ENCODE peak calls at places on chromosomes 1 and 21, in ten cellular contexts. I is neuronal stem cell; D is PC-9; N is heart right ventricle; X is IMR-90; U is upper lobe of right lung; H is CD8-positive, alpha-beta T cell; Z is neural progenitor cell; C is BJ; K is PC-3. O is an unnamed sample. For H3K36me3 and H3K27me3, the result is how much of the 10 kb centered on the place peaks cover.

GRCh38 chr1:52386458-52386857 is 17.8 kb downstream of the ORC1 start:
- DNase-seq in D (no peak), I (no peak), C (no peak), X (no peak), N (no peak), H (no peak), Z (no peak), K (no peak), U (no peak), O (no peak)

GRCh38 chr1:247448107-247448778 is 9.7 kb downstream of the OR2B11 start:
- DNase-seq in D (no peak), C (peak), X (peak), K (peak), U (peak), N (peak), H (no peak), Z (peak), I (peak), O (peak)

GRCh38 chr21:31564439-31564838 is 95.1 kb upstream of the SOD1 start:
- DNase-seq in U (no peak), D (no peak), C (no peak), Z (no peak), H (no peak), K (peak), N (no peak), X (no peak), I (no peak), O (no peak)

GRCh38 chr21:33739701-33740100 is 97.4 kb downstream of the ITSN1 start:
- DNase-seq in I (no peak), H (no peak), U (no peak), C (no peak), D (no peak), X (no peak), N (no peak), Z (no peak), K (no peak), O (no peak)

GRCh38 chr1:246794261-246795093 is 70.3 kb downstream of the SCCPDH start:
- DNase-seq in U (no peak), Z (peak), X (peak), C (no peak), N (no peak), K (peak), H (no peak), D (peak), I (no peak), O (peak)

GRCh38 chr1:111417755-111418154 is 9.8 kb downstream of the OVGP1 start:
- DNase-seq in K (peak), I (no peak), N (no peak), D (peak), C (no peak), U (no peak), Z (no peak), X (peak), H (no peak), O (peak)

GRCh38 chr1:107992341-107992740 is 27.4 kb upstream of the VAV3 start:
- DNase-seq in I (no peak), D (no peak), C (no peak), Z (no peak), N (no peak), K (no peak), U (no peak), H (no peak), X (no peak), O (no peak)

GRCh38 chr21:45536301-45537081 is 5.7 kb downstream of the SLC19A1 start:
- DNase-seq in X (no peak), C (no peak), N (no peak), H (no peak), Z (peak), I (no peak), K (no peak), U (peak), D (no peak), O (no peak)

GRCh38 chr1:15028117-15028516 is 125.4 kb upstream of the TMEM51 start:
- DNase-seq in H (no peak), C (peak), Z (peak), N (peak), X (peak), U (no peak), K (peak), D (peak), I (peak), O (no peak)

GRCh38 chr1:90780981-90781380 is 63.9 kb upstream of the BARHL2 start:
- DNase-seq in X (no peak), I (no peak), Z (no peak), H (no peak), N (no peak), U (no peak), D (no peak), C (no peak), K (no peak), O (no peak)

GRCh38 chr1:71916894-71917293 is 365.4 kb downstream of the NEGR1 start:
- DNase-seq in Z (no peak), C (no peak), I (no peak), K (peak), N (no peak), X (no peak), U (no peak), D (no peak), H (no peak), O (no peak)

GRCh38 chr1:177103005-177103404 is 61.5 kb downstream of the ASTN1 start:
- DNase-seq in K (no peak), I (no peak), X (no peak), U (no peak), N (no peak), C (no peak), H (no peak), Z (no peak), D (no peak), O (no peak)

GRCh38 chr1:116824631-116825399 is 70.6 kb downstream of the CD2 start:
- DNase-seq in C (no peak), Z (no peak), I (no peak), D (no peak), N (no peak), K (no peak), U (no peak), X (no peak), H (no peak), O (no peak)

GRCh38 chr1:163747855-163748254 is 426.1 kb downstream of the NUF2 start:
- DNase-seq in I (no peak), C (no peak), U (no peak), D (no peak), K (no peak), X (no peak), Z (peak), H (no peak), N (no peak), O (peak)

GRCh38 chr1:234724517-234725176 is 114.7 kb upstream of the IRF2BP2 start:
- DNase-seq in K (no peak), Z (peak), N (peak), I (no peak), H (peak), D (no peak), X (no peak), U (peak), C (no peak), O (peak)

GRCh38 chr1:86871001-86871400 is 42.9 kb downstream of the SELENOF start:
- DNase-seq in I (no peak), K (no peak), N (no peak), Z (no peak), X (no peak), D (no peak), C (no peak), H (no peak), U (no peak), O (no peak)

GRCh38 chr21:17789085-17789484 is 30.1 kb downstream of the C21orf91 start:
- DNase-seq in D (no peak), X (no peak), H (no peak), N (no peak), U (no peak), Z (no peak), C (no peak), I (no peak), K (no peak), O (no peak)
- H3K36me3 ChIP-seq in D (under half), X (under half), H (under half), N (half or more), U (under half), Z (under half), C (under half), I (under half), K (under half), O (under half)

DNA sequence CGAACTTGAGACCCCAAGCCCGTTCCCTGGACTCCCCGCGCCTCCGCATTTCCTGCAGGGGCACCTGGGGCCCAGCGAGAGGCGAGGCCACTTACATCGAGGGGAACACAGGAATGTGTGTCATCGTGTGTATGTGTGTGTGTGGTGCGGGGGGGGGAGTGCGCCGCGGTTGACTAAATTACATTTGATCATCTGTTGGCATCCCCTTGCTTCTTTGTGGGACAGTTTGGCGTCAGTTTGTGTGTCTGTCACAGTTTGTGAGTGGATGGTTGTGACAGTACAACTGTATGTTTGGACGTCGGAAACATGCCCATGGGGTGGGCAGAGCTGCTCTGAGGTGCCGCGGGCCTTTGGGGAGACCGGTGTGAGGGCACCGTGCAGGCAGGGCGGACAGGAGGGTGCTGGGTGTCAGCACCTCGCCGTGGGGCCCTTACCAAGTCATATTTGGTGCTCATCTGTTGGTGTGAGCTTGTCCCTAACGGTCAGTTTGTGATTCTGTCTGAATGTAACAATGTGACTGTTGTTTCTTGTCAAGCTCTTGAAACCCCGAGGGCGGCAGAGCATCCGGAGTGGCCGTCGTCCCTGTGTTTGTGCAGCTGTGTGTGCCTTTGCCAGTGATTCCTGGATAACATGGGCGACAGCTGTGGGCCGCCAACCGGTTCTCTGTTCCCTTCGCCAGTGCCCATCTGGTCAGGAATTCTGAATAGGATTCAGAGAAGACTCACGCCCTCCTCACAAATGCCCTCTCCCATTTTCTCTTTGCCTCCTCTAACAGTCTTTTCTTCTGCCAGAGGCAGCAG is 899 bp downstream of the OPRD1 start:
- DNase-seq in U (no peak), X (no peak), H (no peak), I (no peak), N (no peak), C (no peak), Z (no peak), K (no peak), D (no peak), O (no peak)
- H3K4me3 ChIP-seq in U (no peak), X (no peak), H (no peak), I (no peak), N (no peak), C (no peak), Z (peak), K (no peak), D (no peak), O (peak)

GRCh38 chr21:40706161-40706560 is 140.8 kb downstream of the DSCAM start:
- DNase-seq in Z (no peak), X (no peak), C (no peak), H (no peak), I (no peak), N (no peak), K (no peak), U (no peak), D (no peak), O (no peak)

GRCh38 chr21:40704141-40704540 is 142.8 kb downstream of the DSCAM start:
- DNase-seq in K (no peak), D (no peak), U (no peak), N (no peak), X (no peak), Z (no peak), C (no peak), I (no peak), H (no peak), O (no peak)

GRCh38 chr21:40706806-40707205 is 140.2 kb downstream of the DSCAM start:
- DNase-seq in K (no peak), N (no peak), I (no peak), U (no peak), H (no peak), D (no peak), Z (no peak), C (no peak), X (no peak), O (no peak)

DNA sequence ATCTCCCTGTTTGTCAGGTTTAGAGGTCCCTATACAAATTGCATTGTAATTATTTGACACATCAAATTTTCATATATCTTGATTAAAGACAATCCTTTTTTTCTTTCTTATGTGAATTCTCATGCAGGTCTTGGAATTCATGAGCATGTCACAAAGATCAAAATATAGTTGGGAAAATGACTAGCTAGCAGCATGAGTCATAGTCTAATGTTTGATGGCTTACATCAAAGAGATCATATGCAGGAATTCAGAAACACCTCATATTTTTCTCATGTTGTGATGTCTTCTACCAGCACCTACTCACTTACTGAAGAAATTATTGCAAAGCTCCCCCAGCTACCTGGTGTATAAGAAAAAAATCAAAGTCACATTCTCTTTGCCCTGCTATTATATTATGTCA is 139.7 kb downstream of the DSCAM start:
- DNase-seq in D (no peak), X (no peak), U (no peak), C (no peak), H (no peak), I (no peak), K (no peak), N (no peak), Z (no peak), O (no peak)
- H3K27me3 ChIP-seq in D (under half), X (under half), U (under half), C (under half), H (under half), I (under half), K (under half), N (under half), Z (under half), O (under half)

GRCh38 chr1:230842801-230843200 is 25.5 kb downstream of the C1orf198 start:
- DNase-seq in D (no peak), N (peak), C (no peak), H (no peak), K (no peak), U (no peak), X (no peak), I (no peak), Z (no peak), O (no peak)
- H3K36me3 ChIP-seq in D (under half), N (half or more), C (under half), H (under half), K (under half), U (half or more), X (half or more), I (under half), Z (under half), O (under half)

GRCh38 chr1:169300854-169301253 is 66.7 kb downstream of the NME7 start:
- DNase-seq in Z (no peak), D (no peak), U (no peak), X (peak), I (no peak), K (no peak), N (no peak), C (no peak), H (no peak), O (no peak)

GRCh38 chr1:169295846-169296245 is 71.8 kb downstream of the NME7 start:
- DNase-seq in C (no peak), N (no peak), U (no peak), X (no peak), H (no peak), D (no peak), I (no peak), K (no peak), Z (no peak), O (no peak)

DNA sequence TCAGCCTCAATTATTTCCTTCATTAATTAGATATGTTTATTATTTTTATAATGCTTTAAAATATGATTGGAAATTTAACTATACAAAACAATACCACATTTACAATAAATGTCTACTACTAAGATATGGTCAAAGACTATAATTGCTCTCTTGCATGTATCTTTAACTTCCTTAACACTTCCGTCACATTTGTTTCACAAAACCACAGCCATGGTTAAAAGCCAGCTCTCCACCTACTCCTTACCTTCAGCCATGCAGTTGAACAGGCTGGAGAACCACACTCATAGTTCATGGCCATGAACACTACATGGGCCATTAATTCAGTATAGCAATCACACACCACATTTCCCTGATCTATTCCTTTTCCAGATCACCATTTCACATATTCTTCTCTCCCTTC is 72.2 kb downstream of the NME7 start:
- DNase-seq in D (no peak), I (no peak), K (no peak), U (no peak), H (no peak), C (no peak), Z (no peak), X (no peak), N (no peak), O (no peak)
- H3K4me3 ChIP-seq in D (no peak), I (no peak), K (no peak), U (no peak), H (no peak), C (no peak), Z (no peak), X (no peak), N (no peak), O (no peak)

GRCh38 chr1:18093646-18094045 is 14.0 kb upstream of the IGSF21 start:
- DNase-seq in D (no peak), K (no peak), N (no peak), C (no peak), X (no peak), Z (no peak), U (no peak), H (no peak), I (no peak), O (no peak)
- H3K27me3 ChIP-seq in D (under half), K (under half), N (under half), C (under half), X (under half), Z (under half), U (under half), H (under half), I (under half), O (under half)

GRCh38 chr1:29142714-29143113 is 19.0 kb upstream of the TMEM200B start:
- DNase-seq in D (no peak), U (no peak), H (no peak), X (no peak), K (no peak), C (no peak), N (no peak), Z (no peak), I (no peak), O (no peak)
- H3K36me3 ChIP-seq in D (under half), U (under half), H (under half), X (under half), K (under half), C (under half), N (under half), Z (under half), I (under half), O (under half)

GRCh38 chr1:61193808-61194207 is 111.4 kb downstream of the NFIA start:
- DNase-seq in N (no peak), C (no peak), H (no peak), X (no peak), Z (no peak), K (no peak), I (no peak), D (no peak), U (no peak), O (no peak)

GRCh38 chr1:61190476-61191067 is 108.2 kb downstream of the NFIA start:
- DNase-seq in X (no peak), U (no peak), H (no peak), C (no peak), I (no peak), D (peak), K (no peak), Z (no peak), N (no peak), O (no peak)

GRCh38 chr1:61187380-61188086 is 105.2 kb downstream of the NFIA start:
- DNase-seq in H (no peak), K (no peak), U (no peak), I (no peak), N (no peak), X (no peak), C (no peak), D (no peak), Z (peak), O (peak)

GRCh38 chr1:61192666-61193325 is 110.4 kb downstream of the NFIA start:
- DNase-seq in N (no peak), C (no peak), Z (no peak), D (no peak), X (no peak), U (no peak), K (no peak), H (no peak), I (no peak), O (no peak)

GRCh38 chr1:61191140-61191720 is 108.9 kb downstream of the NFIA start:
- DNase-seq in K (no peak), D (no peak), C (no peak), X (no peak), U (no peak), H (no peak), N (no peak), Z (no peak), I (no peak), O (no peak)
- H3K4me3 ChIP-seq in K (no peak), D (no peak), C (no peak), X (no peak), U (no peak), H (no peak), N (no peak), Z (no peak), I (no peak), O (no peak)

GRCh38 chr21:34745557-34746255 is 76.9 kb downstream of the CLIC6 start:
- DNase-seq in X (peak), Z (peak), I (peak), H (peak), U (peak), N (peak), D (peak), C (no peak), K (peak), O (peak)

GRCh38 chr21:34743831-34744230 is 75.0 kb downstream of the CLIC6 start:
- DNase-seq in H (no peak), K (peak), N (peak), C (peak), D (peak), X (peak), Z (no peak), U (no peak), I (no peak), O (no peak)

GRCh38 chr21:34748862-34749261 is 80.1 kb downstream of the CLIC6 start:
- DNase-seq in X (no peak), C (no peak), H (no peak), N (no peak), D (no peak), I (no peak), Z (no peak), K (no peak), U (no peak), O (no peak)

GRCh38 chr21:34743285-34743684 is 74.5 kb downstream of the CLIC6 start:
- DNase-seq in I (no peak), C (no peak), D (no peak), U (no peak), Z (no peak), H (no peak), N (no peak), X (no peak), K (peak), O (no peak)

DNA sequence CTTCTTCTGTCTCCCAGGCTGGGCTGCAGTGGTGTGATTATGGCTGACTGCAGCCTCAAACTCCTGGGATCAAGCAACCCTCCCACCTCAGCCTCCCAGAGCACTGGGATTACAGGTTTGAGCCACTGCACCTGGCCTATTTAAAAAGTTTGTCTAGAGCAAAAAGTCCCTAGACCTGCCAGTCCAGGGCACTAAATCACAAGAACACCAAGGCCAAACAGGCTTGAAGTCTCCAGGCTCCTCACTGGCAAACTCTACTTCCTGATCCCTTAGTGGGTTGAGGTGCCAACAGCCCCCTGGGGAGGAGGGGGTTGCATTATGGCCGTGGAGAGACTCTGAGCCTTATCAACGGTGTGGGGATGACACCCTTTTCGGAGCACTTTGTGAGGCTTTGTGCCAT is 76.0 kb downstream of the CLIC6 start:
- DNase-seq in I (no peak), N (no peak), U (no peak), C (no peak), K (no peak), Z (no peak), X (no peak), D (no peak), H (no peak), O (no peak)
- H3K27me3 ChIP-seq in I (under half), N (under half), U (under half), C (under half), K (under half), Z (under half), X (under half), D (under half), H (under half), O (under half)

GRCh38 chr1:12141533-12141855 is 25.3 kb upstream of the TNFRSF1B start:
- DNase-seq in C (no peak), K (no peak), U (no peak), Z (no peak), X (no peak), I (no peak), D (peak), N (no peak), H (no peak), O (no peak)
- H3K36me3 ChIP-seq in C (under half), K (under half), U (under half), Z (under half), X (under half), I (under half), D (under half), N (under half), H (under half), O (under half)